ENCODE peak calls at places on chromosomes 11 and 22, in eight cellular contexts. F is RWPE1; S is K562; P is ELR; Z is G401; X is activated CD4-positive, alpha-beta T cell treated with anti-CD3 and anti-CD28 coated beads for 24 hours; O is CD4-positive, alpha-beta T cell; D is NCI-H460. B is an unnamed sample.

GRCh38 chr11:23555085-23555484 is 694.8 kb upstream of the CCDC179 start:
- DNase-seq in Z (no peak), S (no peak), X (no peak), F (no peak), O (no peak), D (no peak), P (peak), B (no peak)

GRCh38 chr22:30689622-30690021 is 5.1 kb upstream of the OSBP2 start:
- DNase-seq in P (no peak), O (no peak), X (no peak), D (no peak), Z (no peak), S (no peak), F (no peak), B (no peak)

GRCh38 chr22:38628444-38628843 is 27.7 kb downstream of the FAM227A start:
- DNase-seq in O (no peak), X (no peak), S (no peak), P (no peak), F (no peak), D (no peak), Z (no peak), B (no peak)

GRCh38 chr11:10878408-10879214 is 20.8 kb upstream of the ZBED5 start:
- DNase-seq in D (peak), O (no peak), P (peak), F (no peak), S (peak), Z (peak), X (no peak), B (no peak)

GRCh38 chr11:3223932-3224729 is 5.5 kb upstream of the MRGPRG start:
- DNase-seq in Z (no peak), D (no peak), P (no peak), S (peak), O (no peak), X (no peak), F (no peak), B (no peak)

GRCh38 chr11:16924826-16925494 is 89.3 kb downstream of the PLEKHA7 start:
- DNase-seq in X (no peak), D (no peak), O (no peak), Z (peak), P (peak), S (no peak), F (peak), B (no peak)

GRCh38 chr22:46092011-46092410 is 58.3 kb upstream of the PPARA start:
- DNase-seq in S (no peak), Z (no peak), P (no peak), X (no peak), O (no peak), D (no peak), F (no peak), B (no peak)

GRCh38 chr11:1889941-1890855 is 1.5 kb downstream of the PRR33 start:
- DNase-seq in X (no peak), P (no peak), D (no peak), O (no peak), Z (no peak), S (no peak), F (no peak), B (no peak)

GRCh38 chr11:67248653-67249052 is 17.6 kb upstream of the GRK2 start:
- DNase-seq in X (no peak), P (peak), Z (no peak), F (peak), S (no peak), D (no peak), O (no peak), B (no peak)